ENCODE peak calls at places on chromosomes 1 and 21, in four cellular contexts. One of them, this sample, is unnamed.

GRCh38 chr1:55466343-55466742 is 251.2 kb upstream of the USP24 start:
- DNase-seq in brain microvascular endothelial cell: no peak
- DNase-seq in cardiac fibroblast: no peak
- DNase-seq in left ventricle myocardium inferior: no peak
- DNase-seq in this sample: no peak

GRCh38 chr1:185360714-185361113 is 43.7 kb upstream of the IVNS1ABP start:
- DNase-seq in brain microvascular endothelial cell: no peak
- DNase-seq in cardiac fibroblast: peak
- DNase-seq in left ventricle myocardium inferior: no peak
- DNase-seq in this sample: no peak

GRCh38 chr1:243269461-243269801 is 13.6 kb downstream of the SDCCAG8 start:
- DNase-seq in brain microvascular endothelial cell: peak
- DNase-seq in cardiac fibroblast: peak
- DNase-seq in left ventricle myocardium inferior: no peak
- DNase-seq in this sample: no peak

GRCh38 chr1:199287632-199288031 is 648.8 kb downstream of the PTPRC start:
- DNase-seq in brain microvascular endothelial cell: peak
- DNase-seq in cardiac fibroblast: peak
- DNase-seq in left ventricle myocardium inferior: no peak
- DNase-seq in this sample: peak

GRCh38 chr1:152109231-152109997 is 5.8 kb downstream of the TCHH start:
- DNase-seq in brain microvascular endothelial cell: no peak
- DNase-seq in cardiac fibroblast: peak
- DNase-seq in left ventricle myocardium inferior: no peak
- DNase-seq in this sample: no peak

GRCh38 chr1:7422966-7423365 is 348.1 kb upstream of the VAMP3 start:
- DNase-seq in brain microvascular endothelial cell: no peak
- DNase-seq in cardiac fibroblast: no peak
- DNase-seq in left ventricle myocardium inferior: no peak
- DNase-seq in this sample: no peak

GRCh38 chr1:61053712-61054608 is 28.4 kb upstream of the NFIA start:
- DNase-seq in brain microvascular endothelial cell: no peak
- DNase-seq in cardiac fibroblast: no peak
- DNase-seq in left ventricle myocardium inferior: peak
- DNase-seq in this sample: no peak

GRCh38 chr1:42931911-42932422 is 26.7 kb downstream of the SLC2A1 start:
- DNase-seq in brain microvascular endothelial cell: no peak
- DNase-seq in cardiac fibroblast: no peak
- DNase-seq in left ventricle myocardium inferior: peak
- DNase-seq in this sample: no peak

GRCh38 chr1:1442069-1442770 is 6.7 kb downstream of the VWA1 start:
- DNase-seq in brain microvascular endothelial cell: no peak
- DNase-seq in cardiac fibroblast: no peak
- DNase-seq in left ventricle myocardium inferior: no peak
- DNase-seq in this sample: no peak

GRCh38 chr1:203796223-203796747 is 862 bp downstream of the ZBED6 start:
- DNase-seq in brain microvascular endothelial cell: peak
- DNase-seq in cardiac fibroblast: peak
- DNase-seq in left ventricle myocardium inferior: no peak
- DNase-seq in this sample: no peak

GRCh38 chr1:158002630-158003408 is 9.4 kb downstream of the KIRREL1 start:
- DNase-seq in brain microvascular endothelial cell: no peak
- DNase-seq in cardiac fibroblast: no peak
- DNase-seq in left ventricle myocardium inferior: no peak
- DNase-seq in this sample: no peak

GRCh38 chr1:68449901-68450300 is at the start of gene RPE65:
- DNase-seq in brain microvascular endothelial cell: no peak
- DNase-seq in cardiac fibroblast: peak
- DNase-seq in left ventricle myocardium inferior: no peak
- DNase-seq in this sample: peak

GRCh38 chr1:7298749-7299151 is 472.3 kb upstream of the VAMP3 start:
- DNase-seq in brain microvascular endothelial cell: peak
- DNase-seq in cardiac fibroblast: peak
- DNase-seq in left ventricle myocardium inferior: no peak
- DNase-seq in this sample: peak

GRCh38 chr1:209618756-209619420 is 33.3 kb downstream of the LAMB3 start:
- DNase-seq in brain microvascular endothelial cell: no peak
- DNase-seq in cardiac fibroblast: no peak
- DNase-seq in left ventricle myocardium inferior: peak
- DNase-seq in this sample: peak

GRCh38 chr1:64545118-64545916 is 75.4 kb downstream of the CACHD1 start:
- DNase-seq in brain microvascular endothelial cell: no peak
- DNase-seq in cardiac fibroblast: no peak
- DNase-seq in left ventricle myocardium inferior: no peak
- DNase-seq in this sample: no peak

GRCh38 chr1:219174672-219175564 is 1.2 kb downstream of the LYPLAL1 start:
- DNase-seq in brain microvascular endothelial cell: peak
- DNase-seq in cardiac fibroblast: peak
- DNase-seq in left ventricle myocardium inferior: no peak
- DNase-seq in this sample: peak

GRCh38 chr1:114509596-114510234 is 1.3 kb downstream of the TRIM33 start:
- DNase-seq in brain microvascular endothelial cell: no peak
- DNase-seq in cardiac fibroblast: peak
- DNase-seq in left ventricle myocardium inferior: no peak
- DNase-seq in this sample: no peak

GRCh38 chr1:174469052-174469451 is 21.3 kb downstream of the GPR52 start:
- DNase-seq in brain microvascular endothelial cell: no peak
- DNase-seq in cardiac fibroblast: no peak
- DNase-seq in left ventricle myocardium inferior: no peak
- DNase-seq in this sample: no peak

GRCh38 chr1:31013187-31013864 is 52.2 kb downstream of the PUM1 start:
- DNase-seq in brain microvascular endothelial cell: no peak
- DNase-seq in cardiac fibroblast: peak
- DNase-seq in left ventricle myocardium inferior: no peak
- DNase-seq in this sample: no peak

GRCh38 chr1:156124557-156125483 is 10.3 kb downstream of the LMNA start:
- DNase-seq in brain microvascular endothelial cell: no peak
- DNase-seq in cardiac fibroblast: peak
- DNase-seq in left ventricle myocardium inferior: no peak
- DNase-seq in this sample: no peak

GRCh38 chr1:43879414-43879813 is 54.2 kb upstream of the ARTN start:
- DNase-seq in brain microvascular endothelial cell: peak
- DNase-seq in cardiac fibroblast: peak
- DNase-seq in left ventricle myocardium inferior: no peak
- DNase-seq in this sample: peak

DNA sequence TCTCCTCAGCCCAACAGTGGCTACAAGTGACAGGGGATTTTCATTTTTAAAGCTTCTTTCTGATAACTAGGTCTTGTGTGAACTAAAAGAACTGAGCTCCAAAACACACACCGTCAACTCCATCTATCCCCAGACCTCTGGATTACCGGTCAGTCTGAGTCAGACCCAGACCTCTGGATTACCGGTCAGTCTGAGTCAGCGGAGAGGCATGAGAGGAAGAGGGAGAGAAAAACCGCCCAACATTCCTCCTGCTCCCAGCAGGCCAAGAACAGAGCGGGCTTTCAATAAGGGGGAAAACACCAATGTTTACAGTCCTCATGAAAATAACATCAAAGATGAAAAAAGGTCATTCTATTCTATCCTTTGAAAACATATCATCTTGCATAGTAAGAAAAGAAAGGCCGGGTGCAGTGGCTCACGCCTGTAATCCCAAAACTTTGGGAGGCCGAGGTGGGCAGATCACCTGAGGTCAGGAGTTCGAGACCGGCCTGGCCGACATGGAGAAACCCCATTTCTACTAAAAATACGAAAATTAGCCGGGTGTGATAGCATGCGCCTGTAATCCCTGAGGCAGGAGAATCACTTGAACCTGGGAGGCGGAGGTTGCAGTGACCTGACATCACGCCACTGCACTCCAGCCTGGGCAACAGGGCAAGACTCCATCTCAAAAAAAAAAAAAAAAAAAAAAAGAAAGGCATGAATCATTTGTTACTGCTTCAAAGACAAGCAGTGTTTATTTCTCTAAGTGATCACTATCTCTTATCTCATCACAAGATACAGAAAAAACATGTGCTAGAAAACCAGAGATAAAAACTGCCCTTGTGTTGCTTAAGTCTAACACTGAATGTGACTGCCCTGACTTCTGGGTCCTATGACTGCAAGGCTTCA is 3.4 kb downstream of the PTTG1IP start:
- DNase-seq in brain microvascular endothelial cell: peak
- DNase-seq in cardiac fibroblast: peak
- DNase-seq in left ventricle myocardium inferior: no peak
- DNase-seq in this sample: peak
- H3K4me3 ChIP-seq in brain microvascular endothelial cell: peak
- H3K4me3 ChIP-seq in cardiac fibroblast: no peak
- H3K4me3 ChIP-seq in left ventricle myocardium inferior: peak
- H3K4me3 ChIP-seq in this sample: no peak

GRCh38 chr1:150486966-150487762 is at the start of gene TARS2:
- DNase-seq in brain microvascular endothelial cell: peak
- DNase-seq in cardiac fibroblast: peak
- DNase-seq in left ventricle myocardium inferior: peak
- DNase-seq in this sample: peak
- H3K4me3 ChIP-seq in brain microvascular endothelial cell: peak
- H3K4me3 ChIP-seq in cardiac fibroblast: peak
- H3K4me3 ChIP-seq in left ventricle myocardium inferior: peak
- H3K4me3 ChIP-seq in this sample: peak

DNA sequence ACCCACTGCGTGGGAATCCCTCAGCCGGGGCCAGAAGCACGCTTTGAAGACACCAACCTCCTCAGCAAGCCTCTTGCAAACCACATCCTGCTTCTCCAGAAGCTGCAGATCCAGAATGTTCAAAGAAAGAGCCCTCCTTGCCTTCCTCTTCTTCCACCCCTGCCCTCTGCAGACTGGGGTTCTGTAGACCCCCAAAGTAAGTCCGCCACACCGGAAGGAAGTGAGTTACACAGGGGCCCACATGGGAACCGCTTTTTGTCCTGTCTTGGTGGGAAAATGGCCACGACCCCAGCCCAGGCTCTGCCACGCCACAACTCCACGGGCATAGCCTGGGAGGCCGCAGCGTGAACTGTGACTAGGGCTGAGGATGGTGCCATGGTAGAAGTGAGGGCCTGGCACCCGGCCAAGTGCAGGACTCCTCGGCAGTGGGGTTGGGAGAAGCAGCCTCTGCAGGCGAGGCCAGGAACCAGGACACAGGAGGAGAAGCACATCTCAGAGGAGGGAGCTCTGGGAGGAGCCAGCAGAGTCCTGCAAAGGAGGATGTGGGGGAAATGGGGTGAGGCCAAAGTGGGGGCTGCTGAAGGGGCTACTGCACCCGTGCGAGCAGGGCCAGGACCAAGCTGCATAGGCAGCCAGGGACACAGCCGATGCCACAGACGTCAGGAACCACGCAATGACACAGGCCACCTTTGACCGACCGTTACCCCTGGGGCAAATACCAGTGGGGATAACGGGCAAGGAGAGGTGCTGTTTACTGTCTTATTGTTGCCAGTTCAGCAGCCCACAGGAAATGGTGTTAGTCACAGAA is 30.9 kb downstream of the PDE9A start:
- DNase-seq in brain microvascular endothelial cell: no peak
- DNase-seq in cardiac fibroblast: no peak
- DNase-seq in left ventricle myocardium inferior: no peak
- DNase-seq in this sample: no peak
- H3K4me3 ChIP-seq in brain microvascular endothelial cell: no peak
- H3K4me3 ChIP-seq in cardiac fibroblast: no peak
- H3K4me3 ChIP-seq in left ventricle myocardium inferior: no peak
- H3K4me3 ChIP-seq in this sample: no peak

DNA sequence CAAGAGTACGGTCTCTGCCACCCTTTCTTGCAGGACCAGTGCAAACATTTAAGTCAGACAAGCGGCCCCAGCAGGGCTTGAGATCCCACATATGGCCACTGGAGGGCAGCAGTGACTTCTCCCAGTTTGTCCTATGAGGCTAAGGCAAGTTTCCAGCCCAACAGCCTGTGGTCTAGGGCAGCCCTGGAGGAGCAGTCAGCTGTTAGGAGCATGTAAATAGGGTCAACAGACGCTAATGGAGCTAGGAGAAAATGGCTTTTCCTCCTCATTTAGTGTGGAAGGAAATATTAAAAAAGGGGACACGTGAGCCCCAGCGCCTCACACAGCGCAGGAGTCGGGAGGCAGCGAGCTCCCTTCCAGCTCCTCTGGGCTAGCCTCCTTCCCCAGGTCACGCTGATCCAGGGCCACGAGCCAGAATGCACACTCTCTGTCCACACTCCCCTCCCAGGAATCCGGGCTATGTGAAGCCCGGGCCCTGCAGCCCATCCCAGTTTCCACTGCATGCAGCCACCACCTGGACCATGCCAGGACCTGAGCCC is 95.6 kb downstream of the LAMC2 start:
- DNase-seq in brain microvascular endothelial cell: peak
- DNase-seq in cardiac fibroblast: peak
- DNase-seq in left ventricle myocardium inferior: peak
- DNase-seq in this sample: peak
- H3K4me3 ChIP-seq in brain microvascular endothelial cell: no peak
- H3K4me3 ChIP-seq in cardiac fibroblast: no peak
- H3K4me3 ChIP-seq in left ventricle myocardium inferior: peak
- H3K4me3 ChIP-seq in this sample: no peak

GRCh38 chr1:27152004-27152828 is 2.7 kb downstream of the SLC9A1 start:
- DNase-seq in brain microvascular endothelial cell: no peak
- DNase-seq in cardiac fibroblast: peak
- DNase-seq in left ventricle myocardium inferior: peak
- DNase-seq in this sample: no peak
- H3K4me3 ChIP-seq in brain microvascular endothelial cell: peak
- H3K4me3 ChIP-seq in cardiac fibroblast: peak
- H3K4me3 ChIP-seq in left ventricle myocardium inferior: peak
- H3K4me3 ChIP-seq in this sample: peak

DNA sequence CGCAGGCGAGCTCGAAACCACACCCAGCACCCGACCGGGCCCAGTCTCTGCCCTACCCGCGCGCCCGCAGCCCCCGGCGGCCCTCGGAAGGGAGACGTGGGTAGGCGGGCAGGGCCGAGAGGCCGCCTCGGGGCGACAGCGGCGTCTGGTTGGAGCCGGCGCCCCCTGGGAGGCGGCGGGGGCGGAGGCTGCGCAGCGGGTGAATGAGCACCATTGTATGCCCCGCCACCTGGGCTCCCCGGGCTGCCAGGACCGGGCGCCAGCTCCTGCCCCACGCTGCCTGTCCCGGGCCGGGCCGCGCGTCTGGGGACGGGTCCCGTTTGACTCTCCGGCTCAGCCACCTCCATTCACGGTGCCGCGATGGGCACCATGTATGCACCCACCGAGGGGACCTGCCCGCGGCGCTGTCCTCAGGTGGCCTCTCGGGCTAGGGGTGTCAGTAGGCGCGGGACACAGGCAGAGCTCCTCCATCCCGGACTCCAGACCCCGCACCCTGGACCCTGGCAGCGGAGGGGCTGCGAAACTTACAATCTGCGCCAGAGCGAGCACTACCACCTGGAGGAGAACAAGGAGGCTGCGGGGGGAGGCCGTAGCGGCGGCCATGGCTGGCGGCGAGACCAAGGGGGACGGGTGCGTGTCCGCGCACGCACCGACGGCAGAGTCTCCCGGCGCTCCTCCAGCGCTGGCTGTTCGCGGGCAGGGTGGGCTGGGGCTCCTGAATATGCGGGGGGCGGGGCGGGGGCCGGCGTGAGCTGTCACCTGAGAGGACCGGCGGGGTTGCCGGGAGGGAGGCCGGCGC is at the start of gene COL9A2:
- DNase-seq in brain microvascular endothelial cell: no peak
- DNase-seq in cardiac fibroblast: no peak
- DNase-seq in left ventricle myocardium inferior: no peak
- DNase-seq in this sample: no peak
- H3K4me3 ChIP-seq in brain microvascular endothelial cell: peak
- H3K4me3 ChIP-seq in cardiac fibroblast: peak
- H3K4me3 ChIP-seq in left ventricle myocardium inferior: peak
- H3K4me3 ChIP-seq in this sample: peak

GRCh38 chr1:183912265-183912886 is 107.5 kb downstream of the RGL1 start:
- DNase-seq in brain microvascular endothelial cell: no peak
- DNase-seq in cardiac fibroblast: no peak
- DNase-seq in left ventricle myocardium inferior: no peak
- DNase-seq in this sample: no peak
- H3K4me3 ChIP-seq in brain microvascular endothelial cell: no peak
- H3K4me3 ChIP-seq in cardiac fibroblast: no peak
- H3K4me3 ChIP-seq in left ventricle myocardium inferior: no peak
- H3K4me3 ChIP-seq in this sample: no peak